ENCODE peak calls at places on chromosomes 1 and 21, in ten cellular contexts. N is tibial nerve, R is uterus, V is K562, Y is psoas muscle, F is GM23248, P is body of pancreas, E is lung, W is left ventricle myocardium inferior, D is fibroblast of lung. T is an unnamed sample. For H3K4me1 and H3K27me3, the result is how much of the 10 kb centered on the place peaks cover.

GRCh38 chr1:109850827-109851226 is 59.8 kb upstream of the CSF1 start:
- DNase-seq in W (no peak), R (no peak), D (peak), E (no peak), F (peak), V (no peak), N (no peak), P (no peak), Y (no peak), T (no peak)

GRCh38 chr1:27528701-27529637 is 39.0 kb upstream of the WASF2 start:
- DNase-seq in N (peak), R (peak), E (no peak), F (peak), P (peak), W (peak), V (peak), Y (peak), D (peak), T (peak)

GRCh38 chr1:20368866-20369545 is 78.3 kb downstream of the VWA5B1 start:
- DNase-seq in R (no peak), F (no peak), N (no peak), D (no peak), E (no peak), P (no peak), Y (no peak), V (no peak), W (no peak), T (no peak)

GRCh38 chr1:198788561-198789064 is 149.8 kb downstream of the PTPRC start:
- DNase-seq in W (no peak), Y (no peak), F (no peak), E (no peak), V (no peak), R (no peak), D (peak), P (peak), N (no peak), T (no peak)

GRCh38 chr1:10424034-10424433 is 6.2 kb upstream of the CENPS start:
- DNase-seq in W (peak), P (peak), F (peak), N (peak), Y (peak), R (no peak), D (peak), E (peak), V (no peak), T (no peak)

GRCh38 chr1:45394342-45394741 is 54.1 kb upstream of the MUTYH start:
- DNase-seq in P (no peak), W (no peak), N (no peak), V (no peak), Y (no peak), D (no peak), R (no peak), F (no peak), E (no peak), T (no peak)

GRCh38 chr1:198330982-198331620 is 174.3 kb downstream of the NEK7 start:
- DNase-seq in V (no peak), R (no peak), P (no peak), F (peak), N (no peak), D (peak), Y (no peak), E (no peak), W (no peak), T (no peak)

GRCh38 chr21:41663805-41664788 is 102.8 kb downstream of the RIPK4 start:
- DNase-seq in D (peak), F (peak), N (no peak), W (no peak), Y (no peak), R (no peak), P (peak), V (no peak), E (no peak), T (no peak)

GRCh38 chr1:110645962-110646735 is 28.6 kb downstream of the KCNA3 start:
- DNase-seq in Y (no peak), F (peak), P (no peak), V (no peak), R (no peak), E (no peak), D (peak), N (no peak), W (no peak), T (no peak)

GRCh38 chr1:221887091-221887746 is 145.3 kb upstream of the DUSP10 start:
- DNase-seq in R (peak), Y (peak), V (peak), F (peak), N (peak), E (peak), W (peak), P (peak), D (peak), T (peak)

GRCh38 chr1:30892251-30892650 is 16.3 kb downstream of the SDC3 start:
- DNase-seq in P (no peak), Y (no peak), R (no peak), E (no peak), F (no peak), D (no peak), N (no peak), V (no peak), W (no peak), T (no peak)

GRCh38 chr1:97379387-97380075 is 541.3 kb downstream of the DPYD start:
- DNase-seq in W (no peak), E (no peak), V (no peak), Y (no peak), D (peak), R (no peak), N (no peak), P (no peak), F (peak), T (no peak)

GRCh38 chr1:244324176-244324883 is 127.4 kb downstream of the ADSS2 start:
- DNase-seq in R (no peak), N (no peak), F (no peak), D (no peak), V (no peak), Y (no peak), P (no peak), W (no peak), E (peak), T (no peak)

GRCh38 chr1:244326757-244327156 is 125.0 kb downstream of the ADSS2 start:
- DNase-seq in F (no peak), E (no peak), D (no peak), W (no peak), V (no peak), Y (no peak), R (no peak), N (no peak), P (no peak), T (no peak)

GRCh38 chr1:244322791-244323521 is 128.8 kb downstream of the ADSS2 start:
- DNase-seq in N (peak), R (peak), Y (no peak), V (peak), D (peak), W (no peak), E (peak), P (peak), F (peak), T (no peak)

GRCh38 chr1:244327533-244327932 is 124.2 kb downstream of the ADSS2 start:
- DNase-seq in V (no peak), E (no peak), D (no peak), N (no peak), R (no peak), F (no peak), Y (no peak), W (no peak), P (no peak), T (no peak)

DNA sequence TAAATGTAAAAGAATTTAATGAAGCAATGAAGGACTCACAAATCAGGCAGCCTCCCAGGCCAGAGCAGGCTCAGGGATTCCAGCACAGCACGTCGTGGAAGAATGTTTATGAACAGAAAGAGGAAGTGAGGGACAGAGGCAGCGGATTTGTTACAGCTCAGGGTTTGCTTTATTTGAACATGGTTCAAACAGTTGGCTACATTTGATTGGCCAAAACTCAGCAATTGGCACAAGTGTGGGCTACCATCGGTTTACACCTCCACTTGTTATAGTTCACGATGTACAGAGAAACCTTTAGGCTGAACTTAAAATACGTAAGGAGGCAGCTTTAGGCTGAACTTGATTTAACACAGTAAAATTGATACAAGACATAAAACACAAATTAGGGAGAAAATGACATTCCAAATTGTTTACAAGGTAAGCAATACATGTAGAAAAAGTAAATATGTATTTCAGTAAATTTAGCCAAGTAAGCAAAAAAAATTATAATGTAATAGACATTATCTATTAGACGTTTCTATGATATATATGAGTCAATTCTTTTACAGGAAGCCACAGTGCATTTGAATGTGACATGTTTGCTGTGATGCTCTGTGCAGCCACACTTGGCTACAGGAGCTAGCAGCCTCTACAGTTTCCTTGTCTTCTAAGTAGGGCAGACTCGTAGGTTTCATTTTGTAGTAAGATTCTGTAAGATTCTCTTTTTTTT is 126.5 kb downstream of the ADSS2 start:
- DNase-seq in P (peak), D (no peak), R (no peak), Y (no peak), F (no peak), N (no peak), V (no peak), E (peak), W (no peak), T (no peak)
- H3K4me1 ChIP-seq in P (under half), D (under half), R (under half), Y (under half), F (under half), N (under half), V (under half), E (under half), W (under half), T (under half)

DNA sequence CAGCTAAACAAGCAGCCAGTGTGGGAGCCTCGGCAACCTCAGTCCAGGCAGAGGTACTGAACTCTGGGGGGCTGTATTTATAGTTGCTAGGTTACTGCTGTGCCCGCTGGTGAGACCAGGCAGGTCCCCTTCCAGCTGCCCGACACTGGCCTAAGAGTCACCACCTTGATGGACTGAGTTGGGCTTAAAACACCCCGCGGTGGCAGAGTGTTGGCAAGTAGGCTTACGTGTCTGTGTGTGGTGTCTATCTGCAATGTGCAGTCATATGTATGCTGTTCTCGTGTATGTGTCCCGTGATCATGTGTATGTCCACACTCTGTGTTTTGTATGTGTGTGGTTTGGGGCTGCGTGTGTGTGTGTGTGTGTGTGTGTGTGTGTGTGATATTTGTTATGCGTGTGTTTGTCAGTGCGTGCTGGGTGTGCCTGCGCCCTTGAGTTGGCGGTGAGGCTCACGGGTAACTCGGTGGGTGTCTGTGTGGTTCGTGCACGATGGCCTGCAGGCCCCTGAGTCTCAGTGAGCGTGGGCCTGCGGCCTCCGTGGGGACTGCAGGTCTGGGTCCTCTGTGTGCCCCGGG is 65.5 kb downstream of the MEF2D start:
- DNase-seq in E (no peak), F (no peak), D (no peak), Y (no peak), V (no peak), W (no peak), P (no peak), N (no peak), R (no peak), T (no peak)
- H3K27me3 ChIP-seq in E (under half), F (half or more), D (half or more), Y (half or more), V (half or more), W (half or more), P (under half), N (under half), R (under half), T (half or more)

DNA sequence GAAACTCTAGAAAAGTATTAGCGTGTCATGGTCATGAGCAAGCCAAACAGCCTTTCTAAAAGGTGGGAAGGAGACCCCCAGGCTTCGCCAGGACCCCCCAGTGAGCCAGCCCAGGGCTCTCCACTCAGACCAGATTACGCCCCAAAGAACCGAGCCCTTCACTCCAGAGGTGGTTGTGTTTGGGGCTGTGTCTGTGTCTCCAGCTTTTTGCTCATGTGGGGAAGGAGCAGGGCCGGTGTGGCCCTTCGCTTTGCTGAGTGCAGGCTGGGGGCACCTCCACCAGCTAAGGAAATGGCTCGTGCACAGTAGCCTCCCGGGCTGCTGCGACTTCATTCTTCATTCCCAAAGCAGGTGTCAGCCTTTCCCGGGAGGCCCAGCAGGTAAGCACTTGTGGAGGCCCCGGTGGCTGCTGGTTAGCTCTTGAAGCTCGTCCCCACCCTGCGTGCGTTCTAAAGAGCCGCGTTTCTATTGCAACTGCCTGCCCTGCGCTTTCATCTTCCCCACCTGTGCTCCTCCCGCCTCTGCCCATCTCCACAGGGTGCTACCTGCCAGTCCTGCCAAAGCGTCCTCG is 531 bp downstream of the TSPEAR start:
- DNase-seq in V (no peak), Y (no peak), F (no peak), E (no peak), R (no peak), P (no peak), N (no peak), D (no peak), W (no peak), T (no peak)
- H3K4me1 ChIP-seq in V (under half), Y (under half), F (under half), E (under half), R (under half), P (under half), N (under half), D (under half), W (half or more), T (under half)

DNA sequence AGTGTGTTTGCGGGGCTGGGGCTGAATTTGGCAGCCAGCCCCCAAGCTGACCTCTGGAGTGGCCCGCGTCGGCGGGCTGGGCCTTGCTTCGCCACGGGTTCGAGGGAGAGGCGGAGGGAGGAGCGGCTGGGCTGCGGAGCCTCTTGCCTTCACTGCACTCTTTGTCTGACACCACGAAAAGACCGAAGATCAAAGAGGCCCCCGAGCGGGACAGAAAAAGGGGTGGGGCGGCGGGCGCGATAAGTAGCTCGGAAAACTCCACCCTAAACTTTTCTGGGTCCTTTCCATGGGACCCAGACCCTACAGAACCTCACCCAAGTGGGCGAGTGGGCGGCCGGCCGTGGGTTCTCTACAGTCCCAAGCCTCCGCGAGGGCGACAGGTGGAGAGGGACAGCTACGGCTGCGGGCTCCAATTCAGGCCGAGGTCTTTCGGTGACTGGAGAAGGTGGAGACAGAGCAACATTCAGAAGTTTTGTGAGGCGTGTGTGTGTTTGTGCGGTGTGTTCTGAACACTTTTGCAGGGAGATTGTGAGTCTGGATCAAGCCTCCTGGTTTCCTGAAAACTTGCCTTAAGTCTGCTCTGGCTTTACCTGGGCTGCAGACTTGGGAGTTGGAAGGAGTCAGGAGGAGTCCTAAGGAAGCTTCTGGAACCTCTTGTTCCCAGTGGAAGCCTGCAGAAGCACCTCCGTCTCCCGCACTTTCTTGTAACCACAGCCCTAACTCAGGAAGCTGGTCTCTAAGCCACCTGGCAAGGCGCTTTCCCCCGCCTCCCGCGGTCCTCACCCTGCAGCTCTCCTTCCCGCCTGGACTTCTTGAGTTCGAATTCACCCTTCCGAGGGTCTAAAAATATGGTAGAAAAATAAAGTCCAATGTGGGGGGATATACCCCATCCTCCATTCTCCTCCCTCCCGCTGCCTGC is 14.8 kb downstream of the PAX7 start:
- DNase-seq in F (no peak), N (no peak), P (no peak), E (no peak), D (no peak), W (no peak), R (no peak), V (no peak), Y (no peak), T (no peak)
- H3K27me3 ChIP-seq in F (half or more), N (under half), P (under half), E (under half), D (under half), W (half or more), R (under half), V (half or more), Y (half or more), T (half or more)